ENCODE peak calls at places on chromosomes 6 and 20, in four cellular contexts. N is upper lobe of right lung; K is CD4-positive, alpha-beta T cell; M is psoas muscle. B is an unnamed sample.

GRCh38 chr6:128063850-128064539 is 163.1 kb upstream of the THEMIS start:
- DNase-seq in N (no peak), K (no peak), M (no peak), B (no peak)

GRCh38 chr20:62219992-62220665 is at the start of gene HRH3:
- DNase-seq in N (no peak), K (peak), M (peak), B (no peak)

GRCh38 chr20:23049201-23049932 is at the start of gene THBD:
- DNase-seq in N (peak), K (no peak), M (peak), B (peak)

GRCh38 chr6:83707829-83708545 is 914 bp downstream of the SNAP91 start:
- DNase-seq in N (peak), K (no peak), M (no peak), B (no peak)

GRCh38 chr6:4125933-4126864 is 9.2 kb downstream of the ECI2 start:
- DNase-seq in N (no peak), K (no peak), M (no peak), B (no peak)

GRCh38 chr20:5039255-5039657 is 37.9 kb upstream of the SLC23A2 start:
- DNase-seq in N (no peak), K (no peak), M (no peak), B (no peak)

GRCh38 chr20:4154958-4155411 is 139.6 kb upstream of the RNF24 start:
- DNase-seq in N (peak), K (no peak), M (no peak), B (no peak)

GRCh38 chr6:130923350-130923749 is 96.1 kb downstream of the SMLR1 start:
- DNase-seq in N (no peak), K (no peak), M (no peak), B (no peak)

GRCh38 chr6:155093430-155093829 is 98.3 kb downstream of the TIAM2 start:
- DNase-seq in N (no peak), K (peak), M (no peak), B (no peak)

GRCh38 chr20:45117581-45117980 is 2.6 kb upstream of the WFDC5 start:
- DNase-seq in N (no peak), K (no peak), M (no peak), B (no peak)

GRCh38 chr6:27237089-27237723 is 10.3 kb upstream of the PRSS16 start:
- DNase-seq in N (no peak), K (no peak), M (no peak), B (no peak)

GRCh38 chr6:63802606-63803206 is 167.1 kb downstream of the PHF3 start:
- DNase-seq in N (no peak), K (no peak), M (no peak), B (no peak)

GRCh38 chr6:53361549-53362031 is 12.8 kb upstream of the ELOVL5 start:
- DNase-seq in N (peak), K (peak), M (no peak), B (no peak)

GRCh38 chr20:17960927-17961599 is 7.5 kb downstream of the SNX5 start:
- DNase-seq in N (no peak), K (no peak), M (no peak), B (peak)

GRCh38 chr6:13760948-13761347 is 49.3 kb upstream of the RANBP9 start:
- DNase-seq in N (no peak), K (no peak), M (no peak), B (no peak)

GRCh38 chr20:61760321-61761112 is 305.2 kb downstream of the TAF4 start:
- DNase-seq in N (peak), K (no peak), M (peak), B (no peak)

GRCh38 chr6:142827356-142827755 is 117.6 kb downstream of the HIVEP2 start:
- DNase-seq in N (no peak), K (no peak), M (peak), B (peak)

GRCh38 chr6:65450451-65450850 is 256.6 kb downstream of the EYS start:
- DNase-seq in N (no peak), K (no peak), M (no peak), B (no peak)

GRCh38 chr6:13762648-13763441 is 51.2 kb upstream of the RANBP9 start:
- DNase-seq in N (no peak), K (no peak), M (no peak), B (no peak)

GRCh38 chr20:62590301-62591121 is 51.8 kb upstream of the SLCO4A1 start:
- DNase-seq in N (no peak), K (no peak), M (peak), B (peak)

GRCh38 chr6:108559884-108560462 is 744 bp upstream of the FOXO3 start:
- DNase-seq in N (no peak), K (peak), M (peak), B (no peak)

GRCh38 chr20:58308680-58309527 is 611 bp upstream of the RAB22A start:
- DNase-seq in N (peak), K (peak), M (peak), B (peak)

GRCh38 chr20:1663917-1664316 is 6.3 kb upstream of the SIRPG start:
- DNase-seq in N (no peak), K (no peak), M (no peak), B (no peak)

GRCh38 chr20:10731190-10731955 is 57.6 kb upstream of the JAG1 start:
- DNase-seq in N (no peak), K (no peak), M (no peak), B (no peak)

GRCh38 chr6:112636650-112637260 is 289.6 kb downstream of the RFPL4B start:
- DNase-seq in N (no peak), K (no peak), M (no peak), B (no peak)

GRCh38 chr20:34397096-34397495 is 34.0 kb downstream of the ITCH start:
- DNase-seq in N (no peak), K (no peak), M (no peak), B (no peak)

GRCh38 chr6:80205404-80205803 is 98.9 kb downstream of the BCKDHB start:
- DNase-seq in N (no peak), K (no peak), M (no peak), B (no peak)

GRCh38 chr20:52150440-52151258 is 40.9 kb downstream of the ZFP64 start:
- DNase-seq in N (no peak), K (no peak), M (no peak), B (no peak)

GRCh38 chr6:7129784-7130569 is 22.2 kb downstream of the RREB1 start:
- DNase-seq in N (peak), K (no peak), M (peak), B (no peak)

GRCh38 chr20:17024513-17025105 is 202.2 kb upstream of the PCSK2 start:
- DNase-seq in N (no peak), K (no peak), M (no peak), B (no peak)

GRCh38 chr6:56851104-56851503 is 103.8 kb upstream of the BEND6 start:
- DNase-seq in N (no peak), K (no peak), M (no peak), B (no peak)
- TF ChIP-seq CTCF in N (no peak), K (no peak), M (no peak), B (no peak)

GRCh38 chr6:52103661-52104060 is 16.2 kb upstream of the PKHD1 start:
- DNase-seq in N (no peak), K (no peak), M (no peak), B (no peak)

GRCh38 chr6:52102330-52102932 is 15.0 kb upstream of the PKHD1 start:
- DNase-seq in N (no peak), K (no peak), M (peak), B (no peak)

DNA sequence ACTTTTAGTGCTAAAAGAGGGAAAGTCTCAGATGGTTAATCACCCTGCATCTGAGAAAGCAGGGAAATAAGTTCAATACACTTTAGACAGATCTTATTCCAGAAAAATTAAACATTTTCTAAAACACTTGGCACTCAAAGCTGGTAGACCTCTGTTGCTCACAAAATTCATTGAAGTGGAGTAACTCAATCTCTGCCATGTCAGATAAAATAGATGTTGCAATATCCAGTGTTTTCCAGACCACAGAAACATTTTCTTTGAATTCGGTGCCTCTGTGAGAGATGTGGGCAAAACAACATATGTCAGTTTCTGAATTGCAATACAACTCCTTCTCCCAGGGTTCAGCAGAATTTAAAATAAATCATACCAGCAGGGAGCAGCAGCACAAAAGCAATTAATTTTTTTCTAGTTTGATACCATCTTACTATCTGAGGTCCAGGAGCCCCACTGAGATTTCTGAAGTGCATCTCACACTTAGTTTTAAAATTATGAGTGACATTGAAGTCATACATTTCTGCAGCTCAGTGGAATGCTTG is 11.3 kb upstream of the PKHD1 start:
- DNase-seq in N (no peak), K (no peak), M (no peak), B (no peak)
- TF ChIP-seq CTCF in N (no peak), K (no peak), M (peak), B (no peak)

GRCh38 chr6:156776470-156776840 is 723 bp upstream of the ARID1B start:
- DNase-seq in N (no peak), K (no peak), M (no peak), B (no peak)
- TF ChIP-seq CTCF in N (no peak), K (no peak), M (no peak), B (no peak)

GRCh38 chr6:94050515-94050914 is 631.2 kb upstream of the EPHA7 start:
- DNase-seq in N (no peak), K (no peak), M (no peak), B (no peak)

GRCh38 chr6:94049001-94049400 is 629.6 kb upstream of the EPHA7 start:
- DNase-seq in N (no peak), K (no peak), M (no peak), B (no peak)

GRCh38 chr6:94052754-94053153 is 633.4 kb upstream of the EPHA7 start:
- DNase-seq in N (no peak), K (no peak), M (no peak), B (no peak)
- TF ChIP-seq CTCF in N (no peak), K (no peak), M (no peak), B (no peak)

GRCh38 chr6:890201-890600 is 197.3 kb upstream of the EXOC2 start:
- DNase-seq in N (no peak), K (no peak), M (no peak), B (no peak)

GRCh38 chr6:897561-898207 is 204.7 kb upstream of the EXOC2 start:
- DNase-seq in N (no peak), K (no peak), M (no peak), B (no peak)

GRCh38 chr6:890995-891394 is 198.1 kb upstream of the EXOC2 start:
- DNase-seq in N (no peak), K (no peak), M (no peak), B (no peak)

GRCh38 chr6:894274-894673 is 201.3 kb upstream of the EXOC2 start:
- DNase-seq in N (no peak), K (no peak), M (no peak), B (no peak)
- TF ChIP-seq CTCF in N (peak), K (no peak), M (no peak), B (no peak)

DNA sequence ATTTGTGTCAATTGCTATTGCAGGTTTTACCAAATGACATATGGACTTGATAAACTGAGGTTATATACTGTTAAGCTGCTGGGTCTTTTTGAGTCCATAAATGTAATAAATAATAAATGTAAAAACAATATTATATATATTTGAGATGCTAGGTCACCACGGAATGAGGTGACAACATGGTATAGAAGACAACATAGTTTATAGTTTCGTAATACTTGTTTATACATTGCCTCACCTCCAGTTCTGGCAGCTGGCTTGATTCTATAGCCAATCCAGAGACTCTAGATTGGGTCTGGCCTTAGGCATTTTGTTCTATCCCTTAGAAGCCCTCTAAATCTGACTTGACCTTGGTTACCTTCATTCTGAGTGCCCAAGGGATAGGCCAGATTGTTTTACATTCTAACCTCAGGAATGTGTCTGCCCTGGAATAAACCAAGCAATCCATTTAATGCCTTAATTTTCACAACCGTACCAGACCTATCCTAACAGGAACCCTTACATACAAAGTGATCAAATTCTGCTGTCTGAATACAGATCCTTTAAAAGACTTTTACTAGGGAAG is 61.5 kb upstream of the STXBP5 start:
- DNase-seq in N (no peak), K (no peak), M (no peak), B (no peak)
- TF ChIP-seq CTCF in N (no peak), K (no peak), M (no peak), B (no peak)

GRCh38 chr6:41664271-41664670 is 26.0 kb downstream of the MDFI start:
- DNase-seq in N (no peak), K (no peak), M (peak), B (no peak)

GRCh38 chr6:41658551-41659069 is 20.3 kb downstream of the MDFI start:
- DNase-seq in N (no peak), K (no peak), M (no peak), B (no peak)

GRCh38 chr6:41667195-41667594 is 28.9 kb downstream of the MDFI start:
- DNase-seq in N (no peak), K (no peak), M (no peak), B (no peak)

GRCh38 chr6:41659935-41660334 is 21.7 kb downstream of the MDFI start:
- DNase-seq in N (no peak), K (no peak), M (no peak), B (no peak)

DNA sequence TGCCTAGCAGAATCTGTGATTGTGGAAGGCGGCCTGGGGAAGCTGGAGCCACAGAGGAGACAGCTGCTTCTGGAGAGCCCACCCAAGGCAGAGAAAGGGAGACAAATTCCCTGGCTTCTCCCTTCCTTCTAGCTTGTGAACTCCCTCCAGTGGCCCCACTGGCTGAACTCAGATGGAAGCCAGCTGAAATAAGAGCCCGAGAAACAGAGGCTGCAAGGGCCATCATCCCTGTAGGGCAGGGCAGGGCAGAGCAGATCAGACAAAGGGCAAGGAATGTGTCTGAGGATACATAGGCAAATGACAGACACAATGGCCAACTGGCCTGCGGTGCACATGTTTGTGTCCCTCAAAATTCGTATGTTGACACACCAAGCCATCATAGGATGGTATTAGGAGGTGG is 25.3 kb downstream of the MDFI start:
- DNase-seq in N (no peak), K (no peak), M (peak), B (no peak)
- TF ChIP-seq CTCF in N (no peak), K (no peak), M (no peak), B (no peak)

B was measured in heart left ventricle.